ENCODE peak calls at places on chromosomes 4 and X, in nine cellular contexts. N is fibroblast of pulmonary artery, B is foreskin fibroblast, S is left lung, W is tibial nerve, O is trophoblast cell, J is body of pancreas, X is upper lobe of right lung, P is cardiac muscle cell. Z is an unnamed sample.

GRCh38 chr4:189979196-189980047 is 38.8 kb downstream of the FRG1 start:
- DNase-seq in N (no peak), B (no peak), S (no peak), W (no peak), O (no peak), J (no peak), X (no peak), P (no peak), Z (no peak)

GRCh38 chrX:15165832-15166231 is 104.1 kb downstream of the ASB9 start:
- DNase-seq in N (no peak), B (no peak), S (no peak), W (no peak), O (no peak), J (no peak), X (no peak), P (no peak), Z (no peak)

GRCh38 chrX:11066812-11067211 is 44.3 kb upstream of the HCCS start:
- DNase-seq in N (no peak), B (peak; percentile 4), S (no peak), W (no peak), O (no peak), J (no peak), X (no peak), P (no peak), Z (no peak)

GRCh38 chrX:71493111-71493613 is 39.7 kb upstream of the OGT start:
- DNase-seq in N (peak; percentile 21), B (peak; percentile 13), S (no peak), W (peak; percentile 14), O (peak; percentile 20), J (peak; percentile 35), X (no peak), P (peak; percentile 51), Z (no peak)

GRCh38 chr4:6474053-6474568 is 1.7 kb upstream of the PPP2R2C start:
- DNase-seq in N (no peak), B (no peak), S (no peak), W (no peak), O (no peak), J (no peak), X (no peak), P (no peak), Z (no peak)

GRCh38 chr4:26464420-26465095 is 25.7 kb downstream of the CCKAR start:
- DNase-seq in N (no peak), B (no peak), S (no peak), W (no peak), O (no peak), J (no peak), X (no peak), P (no peak), Z (no peak)

GRCh38 chr4:107035711-107036601 is at the start of gene DKK2:
- DNase-seq in N (no peak), B (peak; percentile 78), S (no peak), W (peak; percentile 21), O (no peak), J (peak; percentile 13), X (peak; percentile 60), P (peak; percentile 33), Z (peak; percentile 12)

GRCh38 chr4:127604949-127605709 is 27.6 kb upstream of the INTU start:
- DNase-seq in N (peak; percentile 68), B (peak; percentile 57), S (no peak), W (no peak), O (peak; percentile 1), J (no peak), X (no peak), P (peak; percentile 57), Z (peak; percentile 17)

GRCh38 chr4:36187723-36188333 is 56.5 kb downstream of the ARAP2 start:
- DNase-seq in N (peak; percentile 62), B (peak; percentile 27), S (no peak), W (no peak), O (no peak), J (no peak), X (no peak), P (peak; percentile 16), Z (peak; percentile 25)

GRCh38 chr4:6731301-6731641 is 15.3 kb downstream of the BLOC1S4 start:
- DNase-seq in N (no peak), B (no peak), S (no peak), W (no peak), O (no peak), J (no peak), X (no peak), P (no peak), Z (no peak)

GRCh38 chr4:140296335-140296753 is 77.1 kb upstream of the SCOC start:
- DNase-seq in N (peak; percentile 75), B (peak; percentile 96), S (no peak), W (peak; percentile 77), O (peak; percentile 16), J (peak; percentile 37), X (no peak), P (peak; percentile 81), Z (no peak)

GRCh38 chr4:25970691-25971427 is 56.8 kb downstream of the SMIM20 start:
- DNase-seq in N (peak; percentile 27), B (peak; percentile 14), S (no peak), W (no peak), O (peak; percentile 59), J (peak; percentile 68), X (peak; percentile 59), P (peak; percentile 44), Z (no peak)

GRCh38 chr4:121593760-121594159 is 103.0 kb downstream of the ANXA5 start:
- DNase-seq in N (no peak), B (no peak), S (no peak), W (no peak), O (no peak), J (no peak), X (no peak), P (no peak), Z (no peak)

GRCh38 chrX:39758791-39759525 is 338.8 kb downstream of the BCOR start:
- DNase-seq in N (no peak), B (no peak), S (no peak), W (no peak), O (peak; percentile 80), J (peak; percentile 55), X (no peak), P (no peak), Z (no peak)

GRCh38 chr4:83255584-83255983 is 29.0 kb downstream of the COQ2 start:
- DNase-seq in N (peak; percentile 76), B (peak; percentile 92), S (no peak), W (no peak), O (no peak), J (no peak), X (no peak), P (peak; percentile 85), Z (no peak)

GRCh38 chr4:186781032-186781917 is 57.6 kb upstream of the FAT1 start:
- DNase-seq in N (peak; percentile 74), B (peak; percentile 62), S (no peak), W (no peak), O (no peak), J (no peak), X (no peak), P (peak; percentile 77), Z (no peak)

GRCh38 chrX:155056877-155057792 is 13.8 kb downstream of the CMC4 start:
- DNase-seq in N (peak; percentile 83), B (peak; percentile 83), S (peak; percentile 44), W (peak; percentile 37), O (peak; percentile 49), J (peak; percentile 70), X (peak; percentile 71), P (peak; percentile 85), Z (peak; percentile 57)

GRCh38 chr4:76601791-76602190 is 166.8 kb downstream of the SHROOM3 start:
- DNase-seq in N (peak; percentile 83), B (peak; percentile 70), S (no peak), W (no peak), O (peak; percentile 29), J (no peak), X (no peak), P (peak; percentile 84), Z (no peak)

GRCh38 chr4:54586343-54586953 is 71.3 kb upstream of the KIT start:
- DNase-seq in N (peak; percentile 8), B (peak; percentile 87), S (no peak), W (no peak), O (no peak), J (no peak), X (no peak), P (peak; percentile 2), Z (no peak)

GRCh38 chr4:119027815-119028214 is 107.8 kb upstream of the MYOZ2 start:
- DNase-seq in N (no peak), B (no peak), S (no peak), W (no peak), O (no peak), J (no peak), X (no peak), P (no peak), Z (no peak)
- H3K4me3 ChIP-seq in N (no peak overlapping the region), B (peak overlapping the region; percentile 42), S (peak overlapping the region; percentile 6), W (peak overlapping the region; percentile 20), O (no peak overlapping the region), J (no peak overlapping the region), X (peak overlapping the region; percentile 33), P (no peak overlapping the region), Z (no peak overlapping the region)

GRCh38 chr4:176910646-176911045 is 117.9 kb upstream of the VEGFC start:
- DNase-seq in N (no peak), B (no peak), S (no peak), W (no peak), O (no peak), J (no peak), X (no peak), P (no peak), Z (no peak)
- H3K4me3 ChIP-seq in N (no peak overlapping the region), B (no peak overlapping the region), S (no peak overlapping the region), W (no peak overlapping the region), O (no peak overlapping the region), J (no peak overlapping the region), X (no peak overlapping the region), P (no peak overlapping the region), Z (no peak overlapping the region)

GRCh38 chrX:17377047-17377692 is 2.2 kb downstream of the NHS start:
- DNase-seq in N (peak; percentile 19), B (peak; percentile 75), S (peak; percentile 32), W (peak; percentile 16), O (peak; percentile 88), J (no peak), X (peak; percentile 63), P (peak; percentile 38), Z (no peak)
- H3K4me3 ChIP-seq in N (peak overlapping the region; percentile 49), B (peak overlapping the region; percentile 82), S (peak overlapping the region; percentile 27), W (peak overlapping the region; percentile 41), O (no peak overlapping the region), J (no peak overlapping the region), X (peak overlapping the region; percentile 52), P (peak overlapping the region; percentile 35), Z (no peak overlapping the region)

GRCh38 chrX:47584714-47585113 is 2.5 kb downstream of the TIMP1 start:
- DNase-seq in N (peak; percentile 37), B (no peak), S (no peak), W (no peak), O (no peak), J (no peak), X (no peak), P (no peak), Z (no peak)

GRCh38 chrX:47585273-47585672 is 3.0 kb downstream of the TIMP1 start:
- DNase-seq in N (peak; percentile 44), B (no peak), S (no peak), W (no peak), O (no peak), J (no peak), X (no peak), P (peak; percentile 54), Z (no peak)

GRCh38 chrX:47586043-47586787 is 4.0 kb downstream of the TIMP1 start:
- DNase-seq in N (no peak), B (no peak), S (no peak), W (no peak), O (no peak), J (no peak), X (no peak), P (no peak), Z (no peak)

GRCh38 chrX:47581731-47582647 is at the start of gene TIMP1:
- DNase-seq in N (peak; percentile 95), B (peak; percentile 96), S (peak; percentile 93), W (peak; percentile 79), O (peak; percentile 81), J (peak; percentile 80), X (peak; percentile 90), P (peak; percentile 97), Z (peak; percentile 30)

GRCh38 chrX:47583240-47583861 is 1.1 kb downstream of the TIMP1 start:
- DNase-seq in N (no peak), B (no peak), S (no peak), W (no peak), O (no peak), J (no peak), X (no peak), P (no peak), Z (no peak)
- H3K4me3 ChIP-seq in N (peak overlapping the region; percentile 77), B (peak overlapping the region; percentile 75), S (peak overlapping the region; percentile 52), W (peak overlapping the region; percentile 35), O (no peak overlapping the region), J (no peak overlapping the region), X (peak overlapping the region; percentile 26), P (no peak overlapping the region), Z (no peak overlapping the region)

Z was measured in Jurkat, Clone E6-1.